ENCODE peak calls at places on chromosomes 1 and 21, in four cellular contexts. One of them, this sample, is unnamed.

GRCh38 chr1:230696722-230697432 is 17.0 kb downstream of the AGT start:
- DNase-seq in HepG2: no peak
- DNase-seq in GM12878: no peak
- DNase-seq in H1: no peak
- DNase-seq in this sample: no peak

GRCh38 chr1:111222308-111223125 is 5.0 kb upstream of the CHI3L2 start:
- DNase-seq in HepG2: peak; percentile 62
- DNase-seq in GM12878: peak; percentile 81
- DNase-seq in H1: peak; percentile 94
- DNase-seq in this sample: peak; percentile 92

GRCh38 chr21:45120975-45121374 is 46.6 kb downstream of the ADARB1 start:
- DNase-seq in HepG2: no peak
- DNase-seq in GM12878: no peak
- DNase-seq in H1: no peak
- DNase-seq in this sample: no peak

GRCh38 chr1:101130673-101131072 is 105.1 kb upstream of the DPH5 start:
- DNase-seq in HepG2: no peak
- DNase-seq in GM12878: no peak
- DNase-seq in H1: no peak
- DNase-seq in this sample: no peak

GRCh38 chr1:221327954-221328353 is 413.9 kb downstream of the DUSP10 start:
- DNase-seq in HepG2: no peak
- DNase-seq in GM12878: no peak
- DNase-seq in H1: no peak
- DNase-seq in this sample: no peak

GRCh38 chr1:240000634-240001033 is 91.0 kb upstream of the FMN2 start:
- DNase-seq in HepG2: no peak
- DNase-seq in GM12878: no peak
- DNase-seq in H1: no peak
- DNase-seq in this sample: no peak

GRCh38 chr1:67608661-67609571 is 76.1 kb upstream of the GADD45A start:
- DNase-seq in HepG2: no peak
- DNase-seq in GM12878: peak; percentile 5
- DNase-seq in H1: no peak
- DNase-seq in this sample: no peak

GRCh38 chr1:199684686-199685273 is 342.7 kb upstream of the NR5A2 start:
- DNase-seq in HepG2: peak; percentile 25
- DNase-seq in GM12878: peak; percentile 8
- DNase-seq in H1: no peak
- DNase-seq in this sample: peak; percentile 45

GRCh38 chr21:46122241-46122671 is 24.3 kb downstream of the COL6A2 start:
- DNase-seq in HepG2: no peak
- DNase-seq in GM12878: no peak
- DNase-seq in H1: no peak
- DNase-seq in this sample: no peak

GRCh38 chr1:12153181-12153785 is 13.5 kb upstream of the TNFRSF1B start:
- DNase-seq in HepG2: no peak
- DNase-seq in GM12878: peak; percentile 78
- DNase-seq in H1: no peak
- DNase-seq in this sample: no peak

GRCh38 chr1:225572422-225572821 is 80.5 kb downstream of the ENAH start:
- DNase-seq in HepG2: no peak
- DNase-seq in GM12878: no peak
- DNase-seq in H1: no peak
- DNase-seq in this sample: no peak

GRCh38 chr1:3012511-3013291 is 8.6 kb upstream of the ACTRT2 start:
- DNase-seq in HepG2: peak; percentile 12
- DNase-seq in GM12878: no peak
- DNase-seq in H1: peak; percentile 77
- DNase-seq in this sample: peak; percentile 52

GRCh38 chr1:208654241-208654640 is 410.1 kb upstream of the PLXNA2 start:
- DNase-seq in HepG2: peak; percentile 12
- DNase-seq in GM12878: no peak
- DNase-seq in H1: no peak
- DNase-seq in this sample: peak; percentile 10

GRCh38 chr1:201537966-201538617 is 835 bp upstream of the NAV1 start:
- DNase-seq in HepG2: no peak
- DNase-seq in GM12878: no peak
- DNase-seq in H1: peak; percentile 78
- DNase-seq in this sample: no peak

GRCh38 chr1:98340511-98340910 is 321.0 kb upstream of the SNX7 start:
- DNase-seq in HepG2: no peak
- DNase-seq in GM12878: no peak
- DNase-seq in H1: no peak
- DNase-seq in this sample: no peak

GRCh38 chr1:31782066-31782762 is 18.1 kb upstream of the ADGRB2 start:
- DNase-seq in HepG2: no peak
- DNase-seq in GM12878: no peak
- DNase-seq in H1: no peak
- DNase-seq in this sample: no peak

GRCh38 chr1:114258633-114259032 is 105.0 kb upstream of the SYT6 start:
- DNase-seq in HepG2: no peak
- DNase-seq in GM12878: no peak
- DNase-seq in H1: no peak
- DNase-seq in this sample: no peak

GRCh38 chr1:231172411-231172810 is 10.6 kb downstream of the TRIM67 start:
- DNase-seq in HepG2: no peak
- DNase-seq in GM12878: no peak
- DNase-seq in H1: no peak
- DNase-seq in this sample: no peak

GRCh38 chr1:230426246-230427101 is at the start of gene PGBD5:
- DNase-seq in HepG2: peak; percentile 41
- DNase-seq in GM12878: no peak
- DNase-seq in H1: peak; percentile 97
- DNase-seq in this sample: peak; percentile 87

GRCh38 chr1:91345395-91346005 is 59.1 kb downstream of the HFM1 start:
- DNase-seq in HepG2: peak; percentile 1
- DNase-seq in GM12878: no peak
- DNase-seq in H1: no peak
- DNase-seq in this sample: no peak

GRCh38 chr1:220335668-220336067 is 63.4 kb upstream of the RAB3GAP2 start:
- DNase-seq in HepG2: no peak
- DNase-seq in GM12878: no peak
- DNase-seq in H1: no peak
- DNase-seq in this sample: no peak

GRCh38 chr21:45502600-45502999 is 39.6 kb downstream of the SLC19A1 start:
- DNase-seq in HepG2: no peak
- DNase-seq in GM12878: no peak
- DNase-seq in H1: no peak
- DNase-seq in this sample: no peak

GRCh38 chr21:42959754-42960153 is 14.6 kb upstream of the PKNOX1 start:
- DNase-seq in HepG2: no peak
- DNase-seq in GM12878: no peak
- DNase-seq in H1: no peak
- DNase-seq in this sample: no peak

GRCh38 chr1:108896160-108897150 is 19.7 kb downstream of the GPSM2 start:
- DNase-seq in HepG2: no peak
- DNase-seq in GM12878: no peak
- DNase-seq in H1: no peak
- DNase-seq in this sample: no peak

GRCh38 chr1:205983925-205984725 is 19.1 kb downstream of the RAB7B start:
- DNase-seq in HepG2: peak; percentile 80
- DNase-seq in GM12878: no peak
- DNase-seq in H1: peak; percentile 72
- DNase-seq in this sample: peak; percentile 62

GRCh38 chr1:242784074-242784473 is 259.6 kb upstream of the PLD5 start:
- DNase-seq in HepG2: no peak
- DNase-seq in GM12878: no peak
- DNase-seq in H1: no peak
- DNase-seq in this sample: no peak

GRCh38 chr1:155044812-155045690 is 6.1 kb upstream of the ADAM15 start:
- DNase-seq in HepG2: peak; percentile 79
- DNase-seq in GM12878: no peak
- DNase-seq in H1: peak; percentile 67
- DNase-seq in this sample: peak; percentile 66

GRCh38 chr1:151325646-151326429 is 1.4 kb downstream of the PI4KB start:
- DNase-seq in HepG2: no peak
- DNase-seq in GM12878: no peak
- DNase-seq in H1: no peak
- DNase-seq in this sample: no peak

GRCh38 chr1:211797994-211798393 is 32.6 kb downstream of the LPGAT1 start:
- DNase-seq in HepG2: no peak
- DNase-seq in GM12878: no peak
- DNase-seq in H1: no peak
- DNase-seq in this sample: no peak

DNA sequence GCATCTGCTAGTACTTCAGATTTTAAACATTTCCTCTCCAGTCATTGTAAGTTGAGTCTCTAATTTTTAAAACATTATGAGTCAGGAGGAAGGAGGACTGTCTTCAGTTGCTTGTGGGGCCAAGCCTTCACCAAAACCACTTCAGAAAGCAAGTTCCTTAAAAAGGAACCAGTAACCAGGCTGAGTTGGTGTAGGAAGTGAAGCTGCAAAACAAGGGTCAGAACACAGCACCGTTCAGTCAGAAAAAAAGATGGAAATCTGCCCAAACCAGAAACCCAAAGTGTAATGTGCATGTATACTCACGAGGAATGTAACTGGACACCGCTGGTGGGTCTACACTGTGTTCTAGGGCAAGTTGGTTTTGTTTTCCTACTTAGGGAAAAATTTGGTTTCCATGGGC is 402.1 kb downstream of the SETD4 start:
- DNase-seq in HepG2: no peak
- DNase-seq in GM12878: no peak
- DNase-seq in H1: no peak
- DNase-seq in this sample: no peak
- TF ChIP-seq BRCA1 in HepG2: no peak
- TF ChIP-seq BRCA1 in GM12878: no peak
- TF ChIP-seq BRCA1 in H1: no peak
- TF ChIP-seq BRCA1 in this sample: no peak

DNA sequence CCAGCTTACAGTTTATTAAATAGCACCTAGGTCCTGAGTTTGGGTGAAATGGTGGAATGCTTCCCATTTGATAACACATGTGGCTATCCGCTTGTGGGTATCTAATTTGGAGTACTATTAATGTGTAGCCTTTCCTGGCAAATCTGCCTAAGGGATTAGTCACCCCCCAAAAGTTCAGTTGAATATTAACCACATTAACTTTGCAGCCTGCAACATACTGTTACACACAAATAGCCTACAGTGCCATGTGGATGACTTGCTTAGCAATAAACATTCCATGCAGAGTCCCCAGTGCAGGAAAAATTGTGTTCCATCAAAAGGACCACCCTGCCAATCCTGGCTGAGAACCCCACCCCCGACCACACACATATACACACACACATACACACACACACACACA is 303.3 kb upstream of the ESRRG start:
- DNase-seq in HepG2: no peak
- DNase-seq in GM12878: no peak
- DNase-seq in H1: no peak
- DNase-seq in this sample: no peak
- TF ChIP-seq BRCA1 in HepG2: no peak
- TF ChIP-seq BRCA1 in GM12878: no peak
- TF ChIP-seq BRCA1 in H1: no peak
- TF ChIP-seq BRCA1 in this sample: no peak

GRCh38 chr1:168653567-168653966 is 75.4 kb downstream of the DPT start:
- DNase-seq in HepG2: no peak
- DNase-seq in GM12878: no peak
- DNase-seq in H1: no peak
- DNase-seq in this sample: no peak

DNA sequence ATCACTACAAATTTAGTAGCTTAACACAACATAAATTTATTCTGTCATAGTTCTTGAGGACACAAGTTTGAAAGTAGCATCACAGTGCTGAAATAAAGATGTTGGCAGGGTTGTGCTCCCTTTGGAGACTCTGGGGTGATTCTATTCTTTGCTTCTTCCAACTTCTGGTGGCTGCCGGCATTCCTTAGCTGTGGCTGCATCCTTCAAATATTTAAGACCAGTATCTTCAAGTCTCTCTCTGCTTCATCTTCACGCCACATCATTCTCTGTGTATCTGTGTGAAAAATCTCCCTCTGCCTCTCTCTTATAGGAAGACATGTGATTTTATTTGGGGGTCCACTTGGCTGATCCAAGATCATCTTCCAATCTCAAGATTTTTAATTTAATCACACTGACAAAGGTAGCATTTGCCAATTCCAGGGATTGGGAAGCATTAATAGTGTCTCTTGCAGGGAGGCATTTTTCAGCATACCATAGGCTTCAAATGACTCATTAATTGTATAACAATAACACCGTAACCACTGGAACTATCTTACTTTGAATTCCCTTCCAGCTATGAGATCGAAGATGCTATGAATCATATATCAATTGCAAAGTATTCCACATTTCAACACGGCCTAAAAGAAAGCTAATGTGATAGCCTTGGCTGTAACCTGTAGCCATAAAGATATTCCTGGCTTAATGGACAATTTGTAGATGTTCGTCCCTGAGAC is 74.7 kb downstream of the DPT start:
- DNase-seq in HepG2: no peak
- DNase-seq in GM12878: no peak
- DNase-seq in H1: no peak
- DNase-seq in this sample: no peak
- TF ChIP-seq BRCA1 in HepG2: no peak
- TF ChIP-seq BRCA1 in GM12878: no peak
- TF ChIP-seq BRCA1 in H1: no peak
- TF ChIP-seq BRCA1 in this sample: no peak

GRCh38 chr1:184387871-184388670 is 1.2 kb downstream of the C1orf21 start:
- DNase-seq in HepG2: no peak
- DNase-seq in GM12878: no peak
- DNase-seq in H1: no peak
- DNase-seq in this sample: no peak
- TF ChIP-seq BRCA1 in HepG2: no peak
- TF ChIP-seq BRCA1 in GM12878: no peak
- TF ChIP-seq BRCA1 in H1: no peak
- TF ChIP-seq BRCA1 in this sample: no peak

GRCh38 chr1:15211424-15211823 is 35.6 kb upstream of the FHAD1 start:
- DNase-seq in HepG2: no peak
- DNase-seq in GM12878: no peak
- DNase-seq in H1: no peak
- DNase-seq in this sample: no peak
- TF ChIP-seq BRCA1 in HepG2: no peak
- TF ChIP-seq BRCA1 in GM12878: no peak
- TF ChIP-seq BRCA1 in H1: no peak
- TF ChIP-seq BRCA1 in this sample: no peak

GRCh38 chr21:26288033-26288432 is 117.5 kb upstream of the APP start:
- DNase-seq in HepG2: no peak
- DNase-seq in GM12878: no peak
- DNase-seq in H1: no peak
- DNase-seq in this sample: no peak
- TF ChIP-seq BRCA1 in HepG2: no peak
- TF ChIP-seq BRCA1 in GM12878: no peak
- TF ChIP-seq BRCA1 in H1: no peak
- TF ChIP-seq BRCA1 in this sample: no peak